ENCODE peak calls at places on chromosome 22, in four cellular contexts. Y, X, E and H are unnamed samples.

GRCh38 chr22:23915230-23915754 is 21.1 kb downstream of the MIF start:
- DNase-seq in Y (no peak), X (no peak), E (no peak), H (no peak)

GRCh38 chr22:30250713-30251267 is 4.2 kb upstream of the LIF start:
- DNase-seq in Y (peak), X (peak), E (no peak), H (no peak)

GRCh38 chr22:39994566-39995345 is at the start of gene FAM83F:
- DNase-seq in Y (no peak), X (peak), E (peak), H (no peak)

GRCh38 chr22:23684561-23685031 is 6.2 kb upstream of the RGL4 start:
- DNase-seq in Y (no peak), X (no peak), E (no peak), H (no peak)

GRCh38 chr22:36790648-36791047 is 14.7 kb upstream of the IFT27 start:
- DNase-seq in Y (no peak), X (peak), E (no peak), H (no peak)

GRCh38 chr22:48957987-48958321 is 869.7 kb downstream of the BRD1 start:
- DNase-seq in Y (no peak), X (no peak), E (no peak), H (peak)

GRCh38 chr22:19129871-19130270 is 1.2 kb upstream of the TSSK2 start:
- DNase-seq in Y (no peak), X (no peak), E (no peak), H (no peak)

GRCh38 chr22:42871146-42872050 is 14.3 kb upstream of the ARFGAP3 start:
- DNase-seq in Y (no peak), X (no peak), E (no peak), H (no peak)

GRCh38 chr22:20435436-20436308 is 2.0 kb downstream of the SCARF2 start:
- DNase-seq in Y (no peak), X (no peak), E (no peak), H (no peak)

GRCh38 chr22:46044718-46045458 is 67.9 kb upstream of the WNT7B start:
- DNase-seq in Y (no peak), X (peak), E (peak), H (peak)

GRCh38 chr22:50074056-50074455 is 11.2 kb downstream of the MLC1 start:
- DNase-seq in Y (no peak), X (no peak), E (no peak), H (no peak)